ENCODE peak calls at places on chromosomes 6 and 20, in four cellular contexts. H is GM12865, C is astrocyte, S is body of pancreas. J is an unnamed sample.

GRCh38 chr20:63829598-63829942 is 1.5 kb downstream of the ZBTB46 start:
- DNase-seq in C (no peak), S (no peak), H (no peak), J (no peak)

GRCh38 chr20:19531446-19531845 is 226.6 kb upstream of the RIN2 start:
- DNase-seq in C (no peak), S (no peak), H (no peak), J (no peak)

GRCh38 chr20:51725584-51726176 is 42.5 kb downstream of the ATP9A start:
- DNase-seq in H (no peak), S (no peak), C (no peak), J (no peak)

GRCh38 chr20:63582382-63583063 is 8.5 kb upstream of the HELZ2 start:
- DNase-seq in C (no peak), S (no peak), H (no peak), J (no peak)

GRCh38 chr6:82057846-82058554 is 189.5 kb downstream of the IBTK start:
- DNase-seq in H (no peak), C (peak; percentile 48), S (no peak), J (no peak)

GRCh38 chr6:17347012-17347411 is 46.4 kb upstream of the CAP2 start:
- DNase-seq in S (no peak), C (no peak), H (no peak), J (no peak)

GRCh38 chr20:16241911-16242310 is 331.3 kb downstream of the KIF16B start:
- DNase-seq in C (no peak), S (no peak), H (peak; percentile 20), J (no peak)

GRCh38 chr20:43385914-43386313 is 71.8 kb upstream of the SRSF6 start:
- DNase-seq in S (no peak), C (no peak), H (no peak), J (no peak)

GRCh38 chr20:44056010-44056698 is 130.8 kb downstream of the JPH2 start:
- DNase-seq in C (no peak), S (no peak), H (peak; percentile 50), J (no peak)

GRCh38 chr20:39358052-39358451 is 395.9 kb downstream of the DHX35 start:
- DNase-seq in H (peak; percentile 77), C (no peak), S (no peak), J (no peak)

GRCh38 chr6:27890351-27891299 is 21.6 kb downstream of the OR2B2 start:
- DNase-seq in C (peak; percentile 95), S (no peak), H (peak; percentile 99), J (no peak)

GRCh38 chr6:101268541-101268940 is 125.0 kb upstream of the GRIK2 start:
- DNase-seq in H (no peak), C (no peak), S (no peak), J (no peak)

GRCh38 chr6:101178748-101179147 is 214.8 kb upstream of the GRIK2 start:
- DNase-seq in C (no peak), S (no peak), H (no peak), J (no peak)

GRCh38 chr6:98871057-98871456 is 36.7 kb downstream of the POU3F2 start:
- DNase-seq in S (no peak), C (peak; percentile 23), H (no peak), J (peak; percentile 99)

GRCh38 chr20:15012551-15012950 is 675.1 kb upstream of the FLRT3 start:
- DNase-seq in H (no peak), C (no peak), S (no peak), J (no peak)

GRCh38 chr6:145245119-145245518 is 490.2 kb downstream of the EPM2A start:
- DNase-seq in C (peak; percentile 4), S (no peak), H (peak; percentile 3), J (no peak)

GRCh38 chr6:93105017-93105416 is 314.3 kb downstream of the EPHA7 start:
- DNase-seq in C (peak; percentile 63), H (no peak), S (no peak), J (no peak)

GRCh38 chr6:46925563-46926253 is 4.0 kb upstream of the ADGRF5 start:
- DNase-seq in C (peak; percentile 91), S (peak; percentile 69), H (no peak), J (peak; percentile 54)

GRCh38 chr20:47063407-47063806 is 168.8 kb downstream of the EYA2 start:
- DNase-seq in S (peak; percentile 13), C (no peak), H (no peak), J (no peak)

GRCh38 chr6:36195471-36196048 is 984 bp upstream of the BRPF3 start:
- DNase-seq in C (no peak), S (no peak), H (no peak), J (no peak)

GRCh38 chr6:142943746-142944125 is 1.2 kb downstream of the HIVEP2 start:
- DNase-seq in H (peak; percentile 63), C (peak; percentile 27), S (peak; percentile 25), J (no peak)

GRCh38 chr6:154370545-154370944 is 13.9 kb upstream of the IPCEF1 start:
- DNase-seq in S (no peak), C (peak; percentile 34), H (peak; percentile 10), J (peak; percentile 7)

GRCh38 chr6:140174509-140174908 is 800.1 kb upstream of the CITED2 start:
- DNase-seq in S (no peak), H (no peak), C (peak; percentile 95), J (no peak)

GRCh38 chr6:113813207-113813606 is 43.9 kb upstream of the MARCKS start:
- DNase-seq in C (peak; percentile 97), H (no peak), S (no peak), J (no peak)
- H3K4me3 ChIP-seq in C (no peak overlapping the region), H (no peak overlapping the region), S (no peak overlapping the region), J (no peak overlapping the region)

GRCh38 chr20:45893831-45894230 is 2.7 kb downstream of the CTSA start:
- DNase-seq in C (no peak), S (no peak), H (no peak), J (no peak)

GRCh38 chr20:45892049-45892816 is 1.1 kb downstream of the CTSA start:
- DNase-seq in S (no peak), H (no peak), C (no peak), J (no peak)

GRCh38 chr20:45890077-45890996 is 671 bp downstream of the NEURL2 start:
- DNase-seq in S (peak; percentile 82), C (peak; percentile 71), H (peak; percentile 35), J (no peak)

GRCh38 chr20:45892828-45893500 is 1.8 kb downstream of the CTSA start:
- DNase-seq in S (no peak), H (peak; percentile 44), C (no peak), J (no peak)

DNA sequence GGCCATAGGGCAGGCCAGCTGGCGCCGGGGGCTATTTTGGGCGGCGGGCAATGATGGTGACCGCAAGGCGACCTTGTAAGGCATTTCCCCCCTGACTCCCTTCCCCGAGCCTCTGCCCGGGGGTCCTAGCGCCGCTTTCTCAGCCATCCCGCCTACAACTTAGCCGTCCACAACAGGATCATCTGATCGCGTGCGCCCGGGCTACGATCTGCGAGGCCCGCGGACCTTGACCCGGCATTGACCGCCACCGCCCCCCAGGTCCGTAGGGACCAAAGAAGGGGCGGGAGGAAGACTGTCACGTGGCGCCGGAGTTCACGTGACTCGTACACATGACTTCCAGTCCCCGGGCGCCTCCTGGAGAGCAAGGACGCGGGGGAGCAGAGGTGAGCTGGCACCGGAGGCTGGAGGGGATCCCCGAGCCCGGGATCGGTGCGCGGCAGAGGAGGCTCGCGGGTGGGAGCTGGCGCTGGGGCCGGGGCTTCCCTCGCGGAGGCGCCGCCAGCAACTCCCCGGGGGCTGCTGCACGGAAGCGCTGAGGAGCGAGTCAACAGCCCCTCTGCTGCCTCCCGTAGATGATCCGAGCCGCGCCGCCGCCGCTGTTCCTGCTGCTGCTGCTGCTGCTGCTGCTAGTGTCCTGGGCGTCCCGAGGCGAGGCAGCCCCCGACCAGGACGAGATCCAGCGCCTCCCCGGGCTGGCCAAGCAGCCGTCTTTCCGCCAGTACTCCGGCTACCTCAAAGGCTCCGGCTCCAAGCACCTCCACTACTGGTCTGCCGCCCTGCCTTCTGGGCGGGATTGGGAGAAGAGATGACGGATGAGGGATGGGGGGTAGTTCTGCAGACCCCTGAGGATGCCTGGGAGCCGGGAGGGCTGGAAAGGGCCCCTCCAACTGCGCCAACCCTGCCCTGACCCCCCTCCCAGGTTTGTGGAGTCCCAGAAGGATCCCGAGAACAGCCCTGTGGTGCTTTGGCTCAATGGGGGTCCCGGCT is at the start of the genes CTSA and NEURL2:
- DNase-seq in S (peak; percentile 93), H (peak; percentile 96), C (peak; percentile 79), J (peak; percentile 73)
- TF ChIP-seq CTCF in S (no peak), H (no peak), C (no peak), J (no peak)

GRCh38 chr20:58894652-58895051 is 42.1 kb downstream of the GNAS start:
- DNase-seq in H (no peak), C (no peak), S (no peak), J (no peak)

GRCh38 chr20:58897493-58897892 is 45.0 kb downstream of the GNAS start:
- DNase-seq in H (no peak), S (no peak), C (no peak), J (no peak)

GRCh38 chr20:58896820-58897219 is 44.3 kb downstream of the GNAS start:
- DNase-seq in H (no peak), S (no peak), C (no peak), J (no peak)

GRCh38 chr20:58895099-58895795 is 42.7 kb downstream of the GNAS start:
- DNase-seq in S (no peak), C (no peak), H (no peak), J (no peak)

DNA sequence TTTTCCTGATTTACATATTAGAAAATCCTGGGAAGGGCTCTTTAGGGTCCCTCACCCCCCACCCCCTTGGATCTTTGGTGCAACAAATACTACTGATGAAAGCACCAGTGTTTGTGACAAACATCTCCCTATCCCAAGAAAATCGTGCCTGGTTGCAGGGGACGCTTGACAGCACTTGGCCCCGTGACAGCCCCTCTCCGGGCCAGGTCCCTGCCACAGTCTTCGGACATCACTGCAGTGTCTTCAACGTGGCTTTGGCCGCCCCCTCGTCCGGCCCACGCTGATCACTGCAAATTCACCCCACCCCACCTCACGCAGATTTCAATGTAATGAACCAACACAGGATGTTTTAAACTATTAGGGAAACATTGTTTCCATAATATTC is 43.3 kb downstream of the GNAS start:
- DNase-seq in H (no peak), C (no peak), S (no peak), J (no peak)
- H3K4me3 ChIP-seq in H (no peak overlapping the region), C (no peak overlapping the region), S (no peak overlapping the region), J (no peak overlapping the region)

GRCh38 chr20:25065625-25066338 is 7.8 kb upstream of the ACSS1 start:
- DNase-seq in H (peak; percentile 79), S (peak; percentile 73), C (peak; percentile 32), J (peak; percentile 62)
- TF ChIP-seq CTCF in H (peak; percentile 76), S (peak; percentile 88), C (peak; percentile 78), J (peak; percentile 78)

DNA sequence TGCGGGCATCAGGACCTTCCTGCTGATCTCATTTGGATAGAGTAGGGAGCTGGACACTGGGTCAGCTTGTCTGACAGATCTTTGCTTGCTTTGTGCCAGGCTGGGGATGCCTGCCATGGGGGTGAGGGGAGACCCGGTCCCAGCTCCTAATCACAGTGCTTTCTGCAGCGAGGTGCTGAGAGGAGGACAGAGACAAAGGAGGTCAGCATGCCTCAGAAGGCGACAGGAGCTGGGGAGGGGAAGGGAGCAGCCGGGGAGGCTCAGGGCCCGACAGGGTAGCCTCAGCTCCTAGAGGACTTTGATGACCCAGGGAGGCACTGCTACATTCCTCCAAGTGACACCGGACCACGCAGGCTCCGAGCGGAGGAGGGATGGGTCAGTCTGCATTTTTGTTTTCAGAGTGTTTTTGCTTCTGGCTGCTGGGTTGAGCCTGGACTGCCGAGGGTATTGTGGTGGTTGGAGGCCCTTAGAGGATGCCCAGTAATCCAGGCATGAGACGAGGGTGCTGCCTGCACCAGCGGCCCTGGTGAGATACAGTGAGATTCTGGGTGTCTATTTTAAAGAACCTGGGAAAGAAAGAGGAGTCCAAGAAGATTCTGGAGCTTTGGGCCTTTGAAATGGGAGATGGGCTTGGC is 7.8 kb downstream of the RBM38 start:
- DNase-seq in C (no peak), S (no peak), H (no peak), J (no peak)
- H3K4me3 ChIP-seq in C (no peak overlapping the region), S (no peak overlapping the region), H (peak overlapping the region; percentile 57), J (no peak overlapping the region)

GRCh38 chr6:14192186-14192788 is 74.7 kb downstream of the CD83 start:
- DNase-seq in H (no peak), C (no peak), S (no peak), J (no peak)
- TF ChIP-seq CTCF in H (no peak), C (no peak), S (no peak), J (no peak)

GRCh38 chr6:30882764-30883475 is 1.4 kb upstream of the DDR1 start:
- DNase-seq in C (no peak), H (peak; percentile 73), S (peak; percentile 87), J (no peak)
- H3K4me3 ChIP-seq in C (no peak overlapping the region), H (peak overlapping the region; percentile 59), S (peak overlapping the region; percentile 25), J (peak overlapping the region; percentile 81)